ENCODE peak calls at places on chromosomes 2 and 18, in six cellular contexts. One of them, this sample, is unnamed.

GRCh38 chr2:238339814-238340213 is 19.5 kb downstream of the TRAF3IP1 start:
- DNase-seq in NCI-H1092 treated with DMSO at 0.1 percent for 48 hours: no peak
- DNase-seq in tibial artery: no peak
- DNase-seq in CD4-positive, alpha-beta memory T cell: no peak
- DNase-seq in left ventricle myocardium inferior: no peak
- DNase-seq in OCI-M1: no peak
- DNase-seq in this sample: no peak

GRCh38 chr2:84885111-84885510 is 4.2 kb upstream of the TRABD2A start:
- DNase-seq in CD4-positive, alpha-beta memory T cell: no peak
- DNase-seq in NCI-H1092 treated with DMSO at 0.1 percent for 48 hours: no peak
- DNase-seq in left ventricle myocardium inferior: no peak
- DNase-seq in OCI-M1: no peak
- DNase-seq in tibial artery: no peak
- DNase-seq in this sample: no peak

GRCh38 chr18:13175754-13176210 is 42.8 kb upstream of the LDLRAD4 start:
- DNase-seq in tibial artery: no peak
- DNase-seq in left ventricle myocardium inferior: no peak
- DNase-seq in OCI-M1: no peak
- DNase-seq in NCI-H1092 treated with DMSO at 0.1 percent for 48 hours: no peak
- DNase-seq in CD4-positive, alpha-beta memory T cell: no peak
- DNase-seq in this sample: no peak

GRCh38 chr18:9613550-9614400 is 584 bp downstream of the PPP4R1 start:
- DNase-seq in NCI-H1092 treated with DMSO at 0.1 percent for 48 hours: peak
- DNase-seq in tibial artery: peak
- DNase-seq in CD4-positive, alpha-beta memory T cell: peak
- DNase-seq in left ventricle myocardium inferior: peak
- DNase-seq in OCI-M1: peak
- DNase-seq in this sample: no peak

GRCh38 chr2:69603146-69603743 is 40.3 kb downstream of the AAK1 start:
- DNase-seq in left ventricle myocardium inferior: no peak
- DNase-seq in CD4-positive, alpha-beta memory T cell: no peak
- DNase-seq in tibial artery: no peak
- DNase-seq in NCI-H1092 treated with DMSO at 0.1 percent for 48 hours: no peak
- DNase-seq in OCI-M1: peak
- DNase-seq in this sample: no peak

GRCh38 chr2:136359121-136359965 is 241.4 kb upstream of the CXCR4 start:
- DNase-seq in CD4-positive, alpha-beta memory T cell: no peak
- DNase-seq in left ventricle myocardium inferior: no peak
- DNase-seq in OCI-M1: no peak
- DNase-seq in tibial artery: no peak
- DNase-seq in NCI-H1092 treated with DMSO at 0.1 percent for 48 hours: no peak
- DNase-seq in this sample: no peak

GRCh38 chr2:42129487-42129852 is 39.7 kb upstream of the EML4 start:
- DNase-seq in OCI-M1: no peak
- DNase-seq in tibial artery: no peak
- DNase-seq in left ventricle myocardium inferior: no peak
- DNase-seq in NCI-H1092 treated with DMSO at 0.1 percent for 48 hours: no peak
- DNase-seq in CD4-positive, alpha-beta memory T cell: no peak
- DNase-seq in this sample: no peak

GRCh38 chr2:216215991-216216390 is 106.8 kb downstream of the XRCC5 start:
- DNase-seq in tibial artery: no peak
- DNase-seq in left ventricle myocardium inferior: no peak
- DNase-seq in CD4-positive, alpha-beta memory T cell: no peak
- DNase-seq in OCI-M1: peak
- DNase-seq in NCI-H1092 treated with DMSO at 0.1 percent for 48 hours: no peak
- DNase-seq in this sample: no peak

GRCh38 chr2:46769809-46770208 is 145.8 kb downstream of the MCFD2 start:
- DNase-seq in CD4-positive, alpha-beta memory T cell: no peak
- DNase-seq in tibial artery: no peak
- DNase-seq in left ventricle myocardium inferior: no peak
- DNase-seq in OCI-M1: no peak
- DNase-seq in NCI-H1092 treated with DMSO at 0.1 percent for 48 hours: peak
- DNase-seq in this sample: peak

GRCh38 chr2:42598656-42599267 is 30.3 kb downstream of the MTA3 start:
- DNase-seq in tibial artery: no peak
- DNase-seq in left ventricle myocardium inferior: no peak
- DNase-seq in NCI-H1092 treated with DMSO at 0.1 percent for 48 hours: no peak
- DNase-seq in CD4-positive, alpha-beta memory T cell: no peak
- DNase-seq in OCI-M1: no peak
- DNase-seq in this sample: no peak